ENCODE peak calls at places on chromosomes 11 and 22, in six cellular contexts. N, C, M, Y, G and J are unnamed samples.

GRCh38 chr11:125128450-125128849 is 17.0 kb upstream of the TMEM218 start:
- DNase-seq in C (no peak), N (no peak), G (peak), Y (no peak), M (peak), J (no peak)

GRCh38 chr11:66996609-66997273 is 21.6 kb downstream of the C11orf86 start:
- DNase-seq in C (no peak), N (peak), Y (no peak), M (peak), G (peak), J (no peak)

GRCh38 chr11:122743949-122744876 is 88.7 kb downstream of the UBASH3B start:
- DNase-seq in G (no peak), Y (no peak), C (no peak), M (no peak), N (no peak), J (no peak)

GRCh38 chr11:31870609-31871309 is 59.6 kb upstream of the PAX6 start:
- DNase-seq in M (peak), C (peak), N (peak), G (peak), Y (peak), J (no peak)

GRCh38 chr22:49992921-49993648 is 19.5 kb downstream of the IL17REL start:
- DNase-seq in M (peak), N (peak), Y (no peak), G (peak), C (peak), J (no peak)

GRCh38 chr11:34302046-34302921 is 55.5 kb downstream of the ABTB2 start:
- DNase-seq in N (no peak), M (peak), Y (no peak), C (no peak), G (peak), J (no peak)

GRCh38 chr11:120332822-120333716 is 3.1 kb upstream of the ARHGEF12 start:
- DNase-seq in M (no peak), Y (no peak), N (no peak), C (no peak), G (no peak), J (no peak)

GRCh38 chr22:30246962-30247376 is 410 bp upstream of the LIF start:
- DNase-seq in M (no peak), G (no peak), N (peak), C (no peak), Y (no peak), J (no peak)

GRCh38 chr22:43094085-43094484 is 4.9 kb upstream of the TTLL1 start:
- DNase-seq in G (no peak), N (no peak), M (no peak), C (no peak), Y (no peak), J (no peak)

GRCh38 chr11:28938091-28938490 is 829.9 kb downstream of the METTL15 start:
- DNase-seq in G (no peak), C (no peak), N (no peak), M (no peak), Y (no peak), J (no peak)

GRCh38 chr11:57881647-57882046 is 120.0 kb downstream of the CTNND1 start:
- DNase-seq in M (no peak), G (no peak), C (no peak), Y (no peak), N (no peak), J (no peak)

GRCh38 chr11:766106-766940 is 11.0 kb downstream of the GATD1 start:
- DNase-seq in C (no peak), M (no peak), Y (no peak), N (no peak), G (no peak), J (no peak)

GRCh38 chr11:28559497-28559896 is 451.3 kb downstream of the METTL15 start:
- DNase-seq in M (peak), N (no peak), C (no peak), G (peak), Y (no peak), J (no peak)

GRCh38 chr11:3103076-3103475 is 45.9 kb upstream of the CARS1 start:
- DNase-seq in Y (no peak), N (no peak), G (no peak), M (no peak), C (no peak), J (peak)

GRCh38 chr11:798093-798713 is at the start of gene SLC25A22:
- DNase-seq in N (peak), M (peak), Y (peak), C (peak), G (peak), J (peak)

DNA sequence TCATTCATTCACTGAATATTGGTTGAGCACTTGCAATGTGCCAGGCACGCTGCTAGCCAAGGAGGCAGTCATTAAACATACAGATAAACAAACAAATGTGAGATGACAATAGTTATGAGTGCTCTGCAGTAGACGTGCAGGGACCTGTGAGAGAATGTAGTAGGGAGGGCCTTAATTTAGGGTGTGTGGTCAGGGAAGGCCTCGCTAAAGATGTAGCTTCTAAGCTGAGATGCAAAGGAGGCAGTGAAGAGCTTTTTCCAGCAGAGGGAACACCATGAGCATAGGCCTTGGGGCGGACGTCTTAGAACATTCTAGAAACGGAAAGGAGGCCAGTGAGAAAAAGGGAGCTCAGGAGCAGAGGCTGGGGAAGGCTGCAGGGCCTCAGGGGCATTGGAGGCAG is 789 bp upstream of the NCF4 start:
- DNase-seq in M (no peak), C (no peak), G (no peak), N (no peak), Y (no peak), J (no peak)
- TF ChIP-seq CTCF in M (peak), C (no peak), G (no peak), N (no peak), Y (no peak), J (no peak)

GRCh38 chr11:18427240-18427639 is 15.1 kb downstream of the LDHC start:
- DNase-seq in N (no peak), G (no peak), M (no peak), Y (no peak), C (no peak), J (no peak)
- TF ChIP-seq CTCF in N (no peak), G (no peak), M (no peak), Y (no peak), C (no peak), J (no peak)

DNA sequence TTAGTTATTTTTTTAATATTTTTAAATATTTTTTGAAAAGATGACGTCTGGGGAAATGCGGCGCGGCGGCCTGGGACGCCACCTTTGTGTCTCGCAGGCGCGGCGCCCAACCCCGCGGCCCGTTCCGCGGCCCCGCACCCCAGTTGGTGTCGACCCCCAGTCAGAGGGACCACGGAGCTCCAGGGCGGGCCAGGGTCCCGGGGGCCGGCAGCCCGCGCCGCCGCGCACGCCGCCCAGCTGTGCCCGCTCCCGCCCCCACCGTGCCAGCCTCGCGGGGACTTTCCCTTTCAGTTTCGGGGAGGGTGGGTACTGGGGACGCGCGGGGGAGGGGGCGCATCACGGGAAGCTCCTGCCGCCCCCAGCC is 1.6 kb downstream of the CCND1 start:
- DNase-seq in G (no peak), M (no peak), N (peak), Y (no peak), C (peak), J (peak)
- TF ChIP-seq CTCF in G (no peak), M (no peak), N (no peak), Y (no peak), C (no peak), J (no peak)

GRCh38 chr22:39519681-39520053 is 695 bp upstream of the ATF4 start:
- DNase-seq in G (no peak), M (peak), N (no peak), C (no peak), Y (no peak), J (no peak)
- TF ChIP-seq CTCF in G (peak), M (peak), N (no peak), C (peak), Y (peak), J (peak)

GRCh38 chr11:92340839-92341238 is 116.2 kb downstream of the FAT3 start:
- DNase-seq in N (peak), Y (no peak), C (no peak), G (peak), M (peak), J (no peak)
- TF ChIP-seq CTCF in N (peak), Y (peak), C (no peak), G (peak), M (peak), J (peak)

GRCh38 chr11:36791957-36792356 is 193.9 kb upstream of the RAG2 start:
- DNase-seq in Y (no peak), C (no peak), N (no peak), M (no peak), G (no peak), J (no peak)

GRCh38 chr11:36790450-36790849 is 192.4 kb upstream of the RAG2 start:
- DNase-seq in M (no peak), Y (no peak), G (no peak), C (no peak), N (no peak), J (no peak)

GRCh38 chr11:36792870-36793541 is 195.0 kb upstream of the RAG2 start:
- DNase-seq in Y (no peak), C (no peak), G (no peak), M (no peak), N (no peak), J (no peak)

GRCh38 chr11:36793542-36793926 is 195.5 kb upstream of the RAG2 start:
- DNase-seq in N (peak), C (peak), G (no peak), Y (peak), M (no peak), J (no peak)
- TF ChIP-seq CTCF in N (peak), C (peak), G (peak), Y (peak), M (peak), J (peak)

GRCh38 chr11:9384535-9385287 is at the start of gene IPO7:
- DNase-seq in C (peak), N (peak), M (peak), Y (peak), G (peak), J (peak)
- TF ChIP-seq CTCF in C (no peak), N (peak), M (peak), Y (peak), G (peak), J (peak)